ENCODE peak calls at places on chromosomes 11 and 22, in eight cellular contexts. Y is thoracic aorta; C is AML-193; L is stimulated activated CD4-positive, alpha-beta T cell treated with anti-CD3 and anti-CD28 coated beads, Interleukin-4, amount 100 ng/mL, for 48 hours; V is M059J; E is foreskin fibroblast; P is ACHN; B is left ventricle myocardium inferior. Q is an unnamed sample.

GRCh38 chr11:91104237-91104636 is 881.4 kb upstream of the CHORDC1 start:
- DNase-seq in E (peak; percentile 64), P (peak; percentile 31), B (no peak), C (no peak), V (peak; percentile 48), Y (no peak), L (no peak), Q (no peak)

GRCh38 chr11:1205987-1206331 is 16.9 kb upstream of the MUC5B start:
- DNase-seq in E (no peak), P (no peak), V (no peak), C (no peak), B (no peak), L (no peak), Y (no peak), Q (peak; percentile 26)

GRCh38 chr22:40418366-40419201 is 48.2 kb downstream of the SGSM3 start:
- DNase-seq in L (no peak), B (peak; percentile 29), C (no peak), P (no peak), Y (no peak), V (no peak), E (peak; percentile 13), Q (peak; percentile 66)

GRCh38 chr11:121323208-121323607 is 30.6 kb downstream of the SC5D start:
- DNase-seq in B (no peak), E (no peak), V (no peak), Y (no peak), L (no peak), P (no peak), C (no peak), Q (no peak)

GRCh38 chr11:114163830-114164401 is 104.4 kb downstream of the ZBTB16 start:
- DNase-seq in C (peak; percentile 46), L (no peak), P (no peak), B (peak; percentile 48), Y (no peak), E (peak; percentile 59), V (no peak), Q (no peak)

GRCh38 chr11:130634981-130635473 is 186.6 kb downstream of the ADAMTS15 start:
- DNase-seq in B (no peak), E (peak; percentile 78), P (peak; percentile 25), V (peak; percentile 85), L (no peak), C (no peak), Y (no peak), Q (no peak)

GRCh38 chr11:12195773-12196172 is 85.4 kb downstream of the MICAL2 start:
- DNase-seq in L (no peak), C (no peak), V (no peak), Y (no peak), E (no peak), B (no peak), P (no peak), Q (peak; percentile 71)

GRCh38 chr11:64285885-64286800 is 495 bp downstream of the GPR137 start:
- DNase-seq in V (peak; percentile 35), Y (no peak), E (no peak), P (peak; percentile 28), B (no peak), L (no peak), C (no peak), Q (no peak)

GRCh38 chr11:78660451-78660850 is 85.8 kb upstream of the NARS2 start:
- DNase-seq in Y (no peak), V (no peak), C (no peak), L (no peak), E (peak; percentile 40), P (peak; percentile 2), B (no peak), Q (no peak)

GRCh38 chr22:17867160-17867785 is 93.0 kb upstream of the BID start:
- DNase-seq in B (peak; percentile 79), C (peak; percentile 24), L (no peak), E (no peak), P (no peak), V (peak; percentile 15), Y (no peak), Q (no peak)

GRCh38 chr11:72114570-72114969 is 2.1 kb upstream of the ANAPC15 start:
- DNase-seq in E (peak; percentile 68), B (no peak), P (no peak), V (no peak), C (no peak), Y (no peak), L (no peak), Q (no peak)

GRCh38 chr22:42613869-42614268 is 814 bp downstream of the POLDIP3 start:
- DNase-seq in L (no peak), P (no peak), E (peak; percentile 45), V (peak; percentile 38), B (no peak), Y (no peak), C (no peak), Q (no peak)

GRCh38 chr11:108965602-108966001 is 300.7 kb downstream of the DDX10 start:
- DNase-seq in L (no peak), Y (no peak), P (no peak), V (peak; percentile 82), E (peak; percentile 96), C (peak; percentile 80), B (no peak), Q (no peak)

GRCh38 chr22:19169002-19169946 is 9.3 kb downstream of the SLC25A1 start:
- DNase-seq in E (peak; percentile 44), P (no peak), B (no peak), L (no peak), C (no peak), Y (no peak), V (no peak), Q (no peak)

GRCh38 chr11:128686745-128687177 is 7.1 kb upstream of the FLI1 start:
- DNase-seq in L (no peak), C (no peak), E (peak; percentile 71), P (no peak), B (peak; percentile 55), V (peak; percentile 50), Y (no peak), Q (peak; percentile 37)

GRCh38 chr22:43162412-43163150 is 11.2 kb downstream of the TSPO start:
- DNase-seq in L (no peak), V (no peak), B (no peak), Y (no peak), P (no peak), C (no peak), E (no peak), Q (no peak)

GRCh38 chr11:95067828-95068244 is 1.1 kb downstream of the SRSF8 start:
- DNase-seq in P (no peak), B (no peak), Y (no peak), E (no peak), V (no peak), C (no peak), L (no peak), Q (peak; percentile 62)

GRCh38 chr11:58928082-58928574 is 11.2 kb upstream of the GLYATL1 start:
- DNase-seq in E (peak; percentile 42), V (no peak), Y (no peak), C (no peak), B (no peak), P (peak; percentile 14), L (no peak), Q (no peak)

GRCh38 chr11:25927391-25927790 is 404.5 kb upstream of the ANO3 start:
- DNase-seq in Y (no peak), B (no peak), V (no peak), E (no peak), P (no peak), C (no peak), L (no peak), Q (no peak)

GRCh38 chr11:119376197-119376847 is 5.2 kb downstream of the USP2 start:
- DNase-seq in B (peak; percentile 62), Y (no peak), E (peak; percentile 55), C (no peak), P (no peak), L (no peak), V (no peak), Q (no peak)

GRCh38 chr11:46279393-46280099 is 2.1 kb downstream of the CREB3L1 start:
- DNase-seq in V (peak; percentile 82), Y (no peak), L (no peak), E (peak; percentile 87), B (peak; percentile 76), C (no peak), P (no peak), Q (no peak)

GRCh38 chr11:36398261-36398953 is 102.3 kb downstream of the PRR5L start:
- DNase-seq in E (no peak), V (no peak), C (no peak), Y (no peak), L (no peak), B (no peak), P (no peak), Q (no peak)

GRCh38 chr11:121575250-121575962 is 122.6 kb upstream of the SORL1-AS1 start:
- DNase-seq in E (peak; percentile 83), B (peak; percentile 58), V (peak; percentile 22), L (no peak), Y (no peak), C (no peak), P (peak; percentile 2), Q (no peak)

GRCh38 chr22:22552630-22553029 is 6.4 kb downstream of the PRAME start:
- DNase-seq in C (peak; percentile 1), Y (no peak), E (no peak), B (no peak), P (no peak), L (no peak), V (peak; percentile 6), Q (no peak)

GRCh38 chr11:65887026-65887722 is 1.1 kb downstream of the FIBP start:
- DNase-seq in P (no peak), Y (no peak), L (no peak), E (no peak), V (no peak), B (no peak), C (no peak), Q (no peak)

GRCh38 chr11:47345890-47346563 is 6.5 kb downstream of the MYBPC3 start:
- DNase-seq in B (no peak), Y (no peak), V (no peak), E (no peak), C (no peak), L (no peak), P (no peak), Q (no peak)

GRCh38 chr22:32378703-32379272 is 21.1 kb downstream of the RFPL3 start:
- DNase-seq in L (no peak), V (peak; percentile 27), B (no peak), C (peak; percentile 43), P (peak; percentile 77), Y (no peak), E (peak; percentile 31), Q (no peak)

GRCh38 chr22:20807315-20807752 is 33.4 kb downstream of the SERPIND1 start:
- DNase-seq in Y (no peak), P (peak; percentile 84), B (no peak), C (no peak), V (peak; percentile 86), E (peak; percentile 95), L (no peak), Q (no peak)

GRCh38 chr11:2666828-2667570 is 32.8 kb downstream of the KCNQ1OT1 start:
- DNase-seq in P (no peak), L (no peak), B (no peak), V (no peak), E (no peak), Y (no peak), C (no peak), Q (no peak)

GRCh38 chr22:43883012-43883661 is 8.7 kb downstream of the PNPLA5 start:
- DNase-seq in C (peak; percentile 49), B (no peak), V (peak; percentile 81), L (peak; percentile 46), Y (no peak), E (peak; percentile 75), P (peak; percentile 69), Q (peak; percentile 34)

GRCh38 chr22:32644252-32645100 is 157.0 kb upstream of the TIMP3 start:
- DNase-seq in P (no peak), C (no peak), E (no peak), B (peak; percentile 54), Y (no peak), V (peak; percentile 86), L (no peak), Q (no peak)

GRCh38 chr11:111347723-111348115 is 31.4 kb downstream of the POU2AF1 start:
- DNase-seq in L (no peak), C (no peak), P (no peak), B (no peak), E (peak; percentile 81), V (peak; percentile 68), Y (no peak), Q (no peak)

Q was measured in CD8-positive, alpha-beta memory T cell.